ENCODE peak calls at places on chromosome 5, in six cellular contexts. G is IMR-90, O is upper lobe of right lung, R is fibroblast of lung, U is sigmoid colon, E is stomach. Y is an unnamed sample.
A peak's percentile ranks its signal among the peaks of the same experiment; 100 is the strongest.

GRCh38 chr5:3564827-3565560 is 30.6 kb upstream of the IRX1 start:
- DNase-seq in E (no peak), O (no peak), U (no peak), G (no peak), R (no peak), Y (no peak)

GRCh38 chr5:135194573-135195266 is 160.7 kb upstream of the PITX1 start:
- DNase-seq in U (peak; percentile 62), R (peak; percentile 48), O (no peak), E (peak; percentile 15), G (peak; percentile 46), Y (no peak)

GRCh38 chr5:56251918-56252553 is 18.9 kb upstream of the ANKRD55 start:
- DNase-seq in G (no peak), R (peak; percentile 20), E (no peak), U (no peak), O (no peak), Y (no peak)

GRCh38 chr5:33810491-33811120 is 81.2 kb downstream of the ADAMTS12 start:
- DNase-seq in G (peak; percentile 50), R (peak; percentile 65), U (peak; percentile 84), E (no peak), O (no peak), Y (no peak)

GRCh38 chr5:157670662-157671591 is at the start of gene C5orf52:
- DNase-seq in G (peak; percentile 14), R (peak; percentile 17), O (no peak), E (no peak), U (peak; percentile 81), Y (peak; percentile 53)

GRCh38 chr5:159059722-159060121 is 40.0 kb downstream of the EBF1 start:
- DNase-seq in R (no peak), U (no peak), E (no peak), O (no peak), G (no peak), Y (no peak)

GRCh38 chr5:75405296-75405695 is 68.3 kb downstream of the HMGCR start:
- DNase-seq in R (no peak), G (peak; percentile 23), O (no peak), U (no peak), E (no peak), Y (peak; percentile 68)

GRCh38 chr5:135219868-135220267 is 179.2 kb downstream of the MACROH2A1 start:
- DNase-seq in R (no peak), G (no peak), O (peak; percentile 30), U (peak; percentile 59), E (peak; percentile 22), Y (no peak)

GRCh38 chr5:10876345-10876744 is 115.3 kb upstream of the DAP start:
- DNase-seq in R (no peak), O (no peak), G (no peak), U (no peak), E (no peak), Y (no peak)

GRCh38 chr5:169814045-169814444 is 166.2 kb downstream of the INSYN2B start:
- DNase-seq in O (no peak), R (peak; percentile 14), E (no peak), U (no peak), G (no peak), Y (no peak)

GRCh38 chr5:40453689-40454088 is 226.0 kb upstream of the PTGER4 start:
- DNase-seq in E (no peak), U (no peak), G (no peak), R (no peak), O (no peak), Y (no peak)

GRCh38 chr5:148913985-148914421 is 87.6 kb downstream of the ADRB2 start:
- DNase-seq in R (peak; percentile 45), O (no peak), G (peak; percentile 87), E (no peak), U (no peak), Y (peak; percentile 95)

GRCh38 chr5:147170603-147171002 is 64.2 kb upstream of the STK32A start:
- DNase-seq in E (no peak), R (no peak), G (no peak), O (no peak), U (no peak), Y (no peak)

GRCh38 chr5:72210913-72211670 is 103.8 kb downstream of the MAP1B start:
- DNase-seq in R (peak; percentile 68), U (no peak), E (peak; percentile 68), O (no peak), G (peak; percentile 88), Y (peak; percentile 84)

GRCh38 chr5:59069438-59070079 is 486.7 kb downstream of the RAB3C start:
- DNase-seq in E (no peak), U (peak; percentile 82), O (no peak), R (peak; percentile 93), G (peak; percentile 98), Y (peak; percentile 90)

GRCh38 chr5:169065400-169065799 is 235.5 kb downstream of the SLIT3 start:
- DNase-seq in E (no peak), O (no peak), U (no peak), R (no peak), G (no peak), Y (no peak)

GRCh38 chr5:77259479-77259878 is 49.0 kb downstream of the PDE8B start:
- DNase-seq in O (no peak), U (no peak), R (no peak), G (peak; percentile 2), E (no peak), Y (no peak)

GRCh38 chr5:77015938-77016569 is 14.2 kb upstream of the AGGF1 start:
- DNase-seq in E (no peak), O (no peak), G (peak; percentile 69), R (peak; percentile 81), U (no peak), Y (peak; percentile 66)

GRCh38 chr5:56900858-56901578 is 8.4 kb upstream of the SETD9 start:
- DNase-seq in O (no peak), U (no peak), R (peak; percentile 58), G (peak; percentile 38), E (no peak), Y (peak; percentile 50)

GRCh38 chr5:127305486-127305885 is 14.9 kb downstream of the MEGF10 start:
- DNase-seq in E (no peak), O (no peak), U (no peak), R (no peak), G (no peak), Y (no peak)

GRCh38 chr5:57600321-57600720 is 117.7 kb upstream of the ACTBL2 start:
- DNase-seq in U (no peak), R (no peak), O (no peak), G (peak; percentile 49), E (no peak), Y (no peak)

DNA sequence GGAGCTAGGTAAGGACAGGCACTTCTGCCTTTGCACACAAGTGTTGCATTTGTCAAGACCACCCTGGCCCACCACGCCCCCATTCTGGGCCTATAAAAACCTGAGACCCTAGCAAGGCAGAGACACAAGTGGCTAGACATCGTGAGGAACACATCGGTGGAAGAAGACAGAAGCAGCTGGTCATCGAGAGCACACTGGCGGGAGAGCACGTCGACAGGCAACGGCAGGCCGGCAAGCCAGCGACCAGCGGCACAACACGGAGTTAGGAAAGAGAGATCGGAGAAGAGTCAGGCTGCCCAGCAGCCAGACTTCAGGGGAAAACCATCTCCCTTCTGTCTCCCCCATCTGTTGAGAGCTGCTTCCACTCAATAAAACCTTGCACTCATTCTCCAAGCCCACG is 76.1 kb downstream of the HRH2 start:
- DNase-seq in O (no peak), G (no peak), R (no peak), U (peak; percentile 54), E (no peak), Y (no peak)
- H3K4me3 ChIP-seq in O (no peak overlapping the region), G (no peak overlapping the region), R (no peak overlapping the region), U (no peak overlapping the region), E (no peak overlapping the region), Y (no peak overlapping the region)

GRCh38 chr5:80408475-80408875 is 611 bp downstream of the ZFYVE16 start:
- DNase-seq in O (peak; percentile 86), R (peak; percentile 44), G (peak; percentile 38), E (peak; percentile 50), U (peak; percentile 85), Y (peak; percentile 34)

GRCh38 chr5:80411589-80412219 is 3.8 kb downstream of the ZFYVE16 start:
- DNase-seq in E (no peak), U (no peak), O (no peak), R (no peak), G (peak; percentile 7), Y (no peak)

GRCh38 chr5:80406980-80407734 is 707 bp upstream of the ZFYVE16 start:
- DNase-seq in E (no peak), R (peak; percentile 40), G (peak; percentile 1), O (peak; percentile 71), U (peak; percentile 75), Y (peak; percentile 27)

GRCh38 chr5:80408976-80409926 is 1.4 kb downstream of the ZFYVE16 start:
- DNase-seq in O (no peak), R (peak; percentile 38), G (peak; percentile 19), E (no peak), U (no peak), Y (no peak)

DNA sequence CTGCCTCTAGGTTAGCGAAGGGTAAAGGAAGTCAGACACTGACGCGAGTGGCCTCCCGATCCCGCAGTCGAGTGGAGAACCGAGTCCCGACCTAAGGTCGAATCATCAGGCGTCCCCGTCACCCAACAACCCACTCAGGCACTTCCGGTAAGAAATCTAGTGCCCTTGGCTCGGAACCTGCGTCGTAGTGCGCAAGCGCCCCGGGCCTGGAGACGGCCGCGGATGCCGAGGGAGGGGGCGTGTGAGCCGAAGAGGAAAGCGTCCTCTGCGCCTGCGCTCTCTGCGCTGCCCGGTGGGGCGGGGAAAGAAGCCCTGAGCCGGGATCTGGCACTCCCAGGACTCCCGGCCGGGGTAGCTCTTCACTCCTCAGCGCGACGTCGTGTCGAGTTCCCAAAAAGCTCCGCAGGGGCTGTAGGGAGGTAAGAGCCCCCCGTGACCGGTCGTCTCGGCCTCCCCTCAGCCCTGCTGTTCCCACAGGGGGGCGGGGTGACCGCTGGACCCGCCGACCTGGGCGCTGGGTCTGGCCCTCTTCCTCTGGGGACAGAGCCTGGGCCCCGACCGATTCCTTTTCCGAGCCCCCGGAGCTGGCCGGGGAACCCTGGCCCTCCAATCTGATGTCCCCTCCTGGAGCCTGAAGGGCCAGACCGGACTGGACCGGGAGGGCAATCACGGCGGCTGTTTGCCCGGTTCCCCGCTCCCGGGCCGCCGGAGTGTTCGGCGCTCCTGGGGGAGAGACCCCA is at the start of gene ZFYVE16:
- DNase-seq in R (peak; percentile 98), E (peak; percentile 99), G (peak; percentile 96), O (peak; percentile 99), U (peak; percentile 99), Y (peak; percentile 92)
- TF ChIP-seq CTCF in R (peak; percentile 28), E (no peak), G (peak; percentile 30), O (peak; percentile 42), U (peak; percentile 55), Y (peak; percentile 44)

GRCh38 chr5:121913397-121913796 is 48.4 kb upstream of the SRFBP1 start:
- DNase-seq in U (no peak), R (no peak), G (no peak), E (no peak), O (no peak), Y (no peak)

GRCh38 chr5:121915765-121916164 is 46.0 kb upstream of the SRFBP1 start:
- DNase-seq in O (no peak), E (no peak), G (no peak), R (no peak), U (no peak), Y (no peak)

DNA sequence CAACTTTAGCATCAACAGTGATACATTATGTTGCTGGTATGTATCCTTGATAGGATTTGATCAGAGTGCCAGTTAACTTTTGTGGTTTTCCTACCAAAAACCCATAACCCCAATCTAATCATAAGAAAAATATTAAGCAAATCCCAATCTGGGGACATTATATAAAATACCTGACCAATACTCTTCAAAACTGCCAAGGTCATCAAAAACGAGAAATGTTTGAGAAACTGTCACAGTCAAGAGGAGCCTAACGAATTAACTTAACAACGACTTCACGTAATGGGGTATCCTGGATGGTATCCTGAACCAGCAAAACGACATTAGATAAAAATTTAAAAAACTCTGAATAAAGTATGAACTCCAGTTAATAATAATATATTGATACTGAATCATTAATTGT is 51.7 kb upstream of the SRFBP1 start:
- DNase-seq in O (no peak), U (no peak), E (no peak), G (no peak), R (no peak), Y (no peak)
- H3K36me3 ChIP-seq in O (no peaks in the 10 kb centered on the region), U (no peaks in the 10 kb centered on the region), E (no peaks in the 10 kb centered on the region), G (no peaks in the 10 kb centered on the region), R (no peaks in the 10 kb centered on the region), Y (no peaks in the 10 kb centered on the region)

GRCh38 chr5:125200842-125201373 is 454.5 kb upstream of the ZNF608 start:
- DNase-seq in E (no peak), U (no peak), G (no peak), O (no peak), R (no peak), Y (no peak)
- H3K4me3 ChIP-seq in E (peak overlapping the region; percentile 1), U (peak overlapping the region; percentile 31), G (no peak overlapping the region), O (peak overlapping the region; percentile 36), R (peak overlapping the region; percentile 61), Y (no peak overlapping the region)

Y was measured in bronchial epithelial cell.